ENCODE peak calls at places on chromosomes 5 and 9, in six cellular contexts. I is GM23338, V is SK-N-SH, D is fibroblast of lung, N is BE2C, O is left ventricle myocardium inferior. B is an unnamed sample. For H3K27me3 and H3K4me1, the result is how much of the 10 kb centered on the place peaks cover.

GRCh38 chr5:148381906-148382305 is 1.9 kb upstream of the FBXO38 start:
- DNase-seq in I (no peak), V (no peak), D (no peak), N (no peak), O (no peak), B (no peak)

GRCh38 chr9:129624947-129625346 is 1.0 kb upstream of the NTMT1 start:
- DNase-seq in I (no peak), V (no peak), D (no peak), N (no peak), O (no peak), B (no peak)

GRCh38 chr5:127358782-127359181 is 68.2 kb downstream of the MEGF10 start:
- DNase-seq in I (no peak), V (no peak), D (peak), N (no peak), O (no peak), B (no peak)

GRCh38 chr9:79447760-79448159 is 124.0 kb upstream of the TLE4 start:
- DNase-seq in I (no peak), V (no peak), D (no peak), N (no peak), O (no peak), B (no peak)

GRCh38 chr9:9352877-9353481 is 1259.8 kb downstream of the PTPRD start:
- DNase-seq in I (peak), V (no peak), D (peak), N (peak), O (no peak), B (no peak)

GRCh38 chr5:6535594-6535993 is 86.9 kb downstream of the UBE2QL1 start:
- DNase-seq in I (no peak), V (no peak), D (no peak), N (no peak), O (no peak), B (no peak)

GRCh38 chr9:118108971-118109370 is 404.8 kb downstream of the TLR4 start:
- DNase-seq in I (no peak), V (no peak), D (no peak), N (no peak), O (no peak), B (no peak)

GRCh38 chr9:108687360-108687981 is 168.3 kb downstream of the ACTL7B start:
- DNase-seq in I (peak), V (no peak), D (peak), N (no peak), O (no peak), B (no peak)

GRCh38 chr9:34573599-34574325 is 15.8 kb downstream of the CNTFR start:
- DNase-seq in I (peak), V (peak), D (no peak), N (no peak), O (no peak), B (no peak)

DNA sequence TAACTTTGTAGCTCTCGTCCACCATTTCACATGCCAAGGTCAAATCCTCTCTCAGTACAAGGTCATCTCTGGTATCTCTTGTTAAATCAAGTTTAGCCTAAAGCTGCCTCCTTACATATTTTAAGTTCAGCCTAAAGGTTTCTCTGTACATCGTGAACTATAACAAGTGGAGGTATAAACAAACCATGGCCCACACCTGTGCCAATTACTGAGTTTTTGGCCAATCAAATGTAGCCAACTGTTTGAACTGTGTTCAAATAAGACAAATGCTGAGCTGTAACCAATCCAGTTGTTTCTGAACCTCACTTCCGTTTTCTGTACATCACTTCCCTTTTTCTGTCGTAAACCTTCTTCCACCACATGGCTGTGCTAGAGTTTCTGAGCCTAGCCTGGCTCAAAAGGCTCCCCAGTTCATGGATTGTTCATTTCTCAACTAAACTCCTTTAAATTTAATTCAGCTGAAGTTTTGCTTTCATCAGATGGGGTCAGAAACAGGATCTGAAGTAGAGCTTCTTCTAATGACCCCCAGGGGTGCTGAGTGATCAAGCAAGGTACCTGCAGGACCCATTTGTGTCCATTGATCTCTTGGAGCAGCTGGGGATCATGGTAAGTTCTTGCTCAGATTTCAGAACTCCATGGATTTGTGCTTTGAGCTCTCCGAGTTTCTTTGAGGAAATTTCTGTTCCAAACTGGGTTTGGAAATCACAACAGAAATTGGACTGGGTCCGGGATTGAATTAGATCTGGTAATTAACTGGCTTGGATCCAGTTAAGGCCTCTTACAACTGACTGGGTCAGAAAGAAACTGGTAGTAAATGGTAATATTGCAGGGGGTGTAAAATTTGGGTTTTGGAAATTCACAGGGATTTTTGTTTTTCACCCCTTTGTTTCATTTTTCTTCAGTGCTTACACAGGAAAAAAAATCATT is 11.0 kb upstream of the NANS start:
- DNase-seq in I (no peak), V (no peak), D (no peak), N (no peak), O (no peak), B (no peak)
- TF ChIP-seq CTCF in I (no peak), V (no peak), D (no peak), N (no peak), O (no peak), B (no peak)

GRCh38 chr5:75707911-75708509 is 9.2 kb downstream of the POC5 start:
- DNase-seq in I (no peak), V (no peak), D (no peak), N (no peak), O (no peak), B (no peak)
- H3K27me3 ChIP-seq in I (under half), V (under half), D (under half), N (under half), O (under half), B (under half)

GRCh38 chr9:131672451-131672850 is 67.4 kb downstream of the RAPGEF1 start:
- DNase-seq in I (no peak), V (no peak), D (no peak), N (no peak), O (no peak), B (no peak)
- H3K4me1 ChIP-seq in I (half or more), V (under half), D (under half), N (under half), O (half or more), B (under half)

GRCh38 chr9:98062161-98062560 is 5.6 kb downstream of the NANS start:
- DNase-seq in I (no peak), V (no peak), D (no peak), N (no peak), O (no peak), B (no peak)

GRCh38 chr9:98057095-98057799 is 715 bp downstream of the NANS start:
- DNase-seq in I (peak), V (no peak), D (peak), N (no peak), O (no peak), B (no peak)

GRCh38 chr9:98054376-98054951 is 2.1 kb upstream of the NANS start:
- DNase-seq in I (no peak), V (no peak), D (no peak), N (no peak), O (no peak), B (no peak)

DNA sequence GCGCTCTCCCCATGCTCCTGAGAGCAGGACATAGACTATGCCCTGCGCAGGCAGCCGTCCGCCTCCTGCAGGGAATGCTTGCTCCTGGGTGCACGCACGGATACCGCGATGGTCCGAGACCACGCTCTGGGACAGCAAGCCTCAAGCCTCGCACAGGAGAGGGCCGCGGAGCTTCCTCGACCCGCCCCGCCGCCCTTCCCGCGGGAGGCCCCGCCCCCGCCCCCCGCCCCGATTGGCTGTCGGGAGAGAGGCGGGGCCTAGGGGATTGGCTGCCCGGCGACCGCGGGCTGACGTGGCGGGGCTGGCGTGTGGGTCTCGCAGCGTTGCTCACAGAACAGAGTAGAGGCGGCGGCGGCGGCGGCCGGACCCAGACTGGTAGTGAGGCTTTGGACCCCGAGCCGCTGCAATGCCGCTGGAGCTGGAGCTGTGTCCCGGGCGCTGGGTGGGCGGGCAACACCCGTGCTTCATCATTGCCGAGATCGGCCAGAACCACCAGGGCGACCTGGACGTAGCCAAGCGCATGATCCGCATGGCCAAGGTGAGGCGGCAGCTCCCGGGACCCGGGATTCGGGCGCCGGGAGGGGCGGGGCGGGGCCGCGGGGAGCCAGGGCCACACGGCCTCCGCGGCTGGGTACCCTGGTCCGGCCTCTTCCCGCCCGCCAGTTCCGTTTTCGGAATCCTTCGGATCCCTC is at the start of gene NANS:
- DNase-seq in I (peak), V (peak), D (peak), N (peak), O (peak), B (peak)
- TF ChIP-seq CTCF in I (no peak), V (peak), D (no peak), N (no peak), O (no peak), B (no peak)

DNA sequence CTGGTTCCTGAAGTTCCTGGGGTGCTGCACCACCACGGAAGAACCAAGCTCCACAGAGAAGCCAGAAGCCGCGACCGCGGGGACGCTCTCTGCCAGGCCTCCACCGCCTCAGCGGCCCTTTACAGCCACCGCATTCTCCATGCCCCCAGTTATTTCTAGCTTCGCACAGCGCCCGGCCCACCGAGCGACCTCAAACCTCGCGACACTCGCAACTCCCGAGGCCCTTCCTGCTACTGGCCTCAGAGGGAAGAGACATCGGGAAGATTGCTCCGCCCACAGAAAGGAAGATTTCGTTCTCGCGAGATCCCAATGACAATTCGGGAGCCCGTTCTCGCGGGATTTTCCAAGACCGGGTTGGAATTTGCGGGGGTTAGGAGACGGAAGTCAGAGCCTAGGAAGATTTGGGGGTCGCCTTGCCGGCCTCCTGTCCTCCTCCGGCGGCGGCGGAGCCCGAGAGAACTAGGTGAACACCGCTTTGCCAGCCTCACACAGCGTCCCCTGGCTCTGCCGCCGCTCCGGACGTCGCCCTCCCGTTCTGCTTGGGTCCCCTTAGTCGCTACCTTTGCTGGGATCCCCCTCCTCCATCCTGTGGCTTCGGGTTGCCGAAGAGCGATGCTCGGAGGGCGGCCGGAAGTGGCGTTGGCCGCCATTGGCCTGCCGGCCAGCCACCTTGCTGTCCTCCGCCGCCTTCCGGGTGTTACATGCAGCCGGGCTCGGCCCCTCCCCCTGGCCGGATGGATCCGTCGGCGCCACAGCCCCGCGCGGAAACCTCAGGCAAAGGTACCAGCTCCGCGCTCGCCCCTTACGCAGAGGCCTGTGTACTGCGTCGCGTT is at the start of gene ERCC6L2:
- DNase-seq in I (peak), V (peak), D (peak), N (peak), O (peak), B (peak)
- H3K27me3 ChIP-seq in I (under half), V (under half), D (under half), N (under half), O (under half), B (under half)

DNA sequence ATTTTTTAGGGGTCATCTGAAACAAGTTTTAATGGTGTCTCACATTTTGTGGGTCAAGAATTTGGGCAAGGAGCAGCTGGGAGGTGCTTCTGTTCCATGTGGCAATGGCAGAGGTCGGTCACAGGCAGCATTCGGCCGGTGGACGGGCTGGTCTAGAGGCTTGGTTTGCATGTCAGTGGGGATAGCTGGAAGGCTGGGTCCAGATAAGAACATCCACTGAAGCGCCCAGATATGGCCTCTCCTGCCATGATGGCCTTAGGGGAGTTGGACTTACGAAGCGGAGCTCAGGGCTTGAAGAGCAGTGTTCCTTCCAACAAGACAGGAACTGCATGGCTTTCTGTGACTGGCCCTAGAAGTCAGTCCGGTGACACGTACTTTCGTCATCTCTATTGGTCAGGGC is 30.3 kb downstream of the LHFPL2 start:
- DNase-seq in I (no peak), V (no peak), D (no peak), N (no peak), O (no peak), B (no peak)
- H3K4me1 ChIP-seq in I (under half), V (under half), D (under half), N (under half), O (under half), B (under half)

DNA sequence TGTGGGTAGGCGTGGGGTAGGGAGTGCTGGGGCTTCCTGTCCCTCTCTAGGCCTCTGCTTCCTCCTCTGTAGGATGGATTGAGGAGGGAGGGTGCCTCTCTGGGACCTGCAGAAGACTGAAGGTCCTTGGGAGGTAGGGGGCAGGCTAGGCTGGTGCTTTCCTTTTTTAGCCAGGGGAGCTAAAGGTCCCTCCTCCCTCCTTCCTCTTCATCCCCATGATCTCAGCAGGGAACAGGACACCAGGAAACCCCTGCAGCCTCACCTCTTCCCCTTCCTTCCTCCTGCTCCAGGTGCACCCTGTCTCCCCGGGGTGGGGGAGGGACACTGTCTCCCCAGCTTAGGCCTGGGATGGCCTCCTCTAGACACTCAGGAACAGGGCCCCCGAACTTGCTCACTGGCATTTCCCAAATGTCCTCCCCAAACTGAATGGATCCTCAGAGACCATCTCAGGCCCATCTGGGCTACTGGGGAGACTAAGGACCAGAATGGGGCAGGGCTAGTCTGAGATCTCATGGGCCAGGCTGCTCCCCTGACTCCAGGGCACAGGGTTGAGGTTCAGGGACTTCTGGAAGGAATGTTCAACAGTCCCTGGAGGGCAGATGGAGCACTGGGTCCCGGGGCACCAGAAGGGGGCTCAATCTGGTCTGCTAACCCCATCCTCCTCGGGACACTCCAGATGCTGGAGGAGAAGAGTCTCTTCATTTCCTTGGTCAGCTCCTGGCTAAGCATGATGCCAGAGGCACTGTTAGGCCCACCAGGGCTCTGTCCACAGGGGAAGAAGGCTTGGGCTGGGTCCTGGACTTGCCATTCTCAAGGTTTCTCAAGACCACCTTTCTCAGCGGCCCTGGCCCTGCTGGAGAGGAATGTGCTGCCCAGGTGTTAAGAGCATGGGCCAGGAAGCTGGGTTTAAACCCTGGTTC is 8.2 kb downstream of the SH2D3C start:
- DNase-seq in I (no peak), V (no peak), D (no peak), N (no peak), O (no peak), B (no peak)
- TF ChIP-seq CTCF in I (no peak), V (no peak), D (no peak), N (no peak), O (peak), B (no peak)

GRCh38 chr5:939368-939767 is 46.7 kb downstream of the TRIP13 start:
- DNase-seq in I (no peak), V (no peak), D (no peak), N (no peak), O (no peak), B (no peak)
- H3K27me3 ChIP-seq in I (under half), V (under half), D (under half), N (under half), O (under half), B (under half)

GRCh38 chr5:1103093-1103492 is 8.8 kb downstream of the SLC12A7 start:
- DNase-seq in I (no peak), V (no peak), D (no peak), N (peak), O (no peak), B (no peak)
- H3K4me1 ChIP-seq in I (under half), V (under half), D (under half), N (under half), O (half or more), B (under half)

GRCh38 chr5:116037236-116037822 is 5.1 kb downstream of the ARL14EPL start:
- DNase-seq in I (no peak), V (no peak), D (peak), N (no peak), O (no peak), B (no peak)
- TF ChIP-seq CTCF in I (peak), V (peak), D (no peak), N (no peak), O (no peak), B (no peak)

B was measured in pancreas.